ENCODE peak calls at places on chromosomes 4 and X, in four cellular contexts. Z, J, M and O are unnamed samples.

GRCh38 chrX:106168107-106168506 is at the start of gene PWWP3B:
- DNase-seq in J (no peak), M (no peak), Z (peak; percentile 6), O (no peak)

GRCh38 chr4:162360369-162361149 is 196.8 kb upstream of the FSTL5 start:
- DNase-seq in J (no peak), M (no peak), Z (no peak), O (no peak)

GRCh38 chr4:18593297-18594002 is 571.9 kb upstream of the LCORL start:
- DNase-seq in J (peak; percentile 63), M (peak; percentile 66), Z (peak; percentile 81), O (peak; percentile 71)

GRCh38 chr4:52376107-52376704 is 282.9 kb downstream of the USP46 start:
- DNase-seq in M (peak; percentile 45), J (peak; percentile 41), Z (peak; percentile 68), O (peak; percentile 48)

GRCh38 chrX:22081475-22082092 is 49.5 kb downstream of the PHEX start:
- DNase-seq in M (peak; percentile 18), J (peak; percentile 22), Z (peak; percentile 73), O (peak; percentile 47)

GRCh38 chr4:20462426-20463175 is 210.9 kb downstream of the SLIT2 start:
- DNase-seq in M (no peak), Z (peak; percentile 43), J (peak; percentile 20), O (no peak)

GRCh38 chr4:1961563-1961962 is 47.2 kb downstream of the NELFA start:
- DNase-seq in Z (no peak), M (no peak), J (no peak), O (no peak)

GRCh38 chrX:153969904-153970397 is 1.7 kb downstream of the HCFC1 start:
- DNase-seq in Z (peak; percentile 64), J (peak; percentile 59), M (no peak), O (peak; percentile 41)

GRCh38 chr4:54632537-54632936 is 25.2 kb upstream of the KIT start:
- DNase-seq in Z (no peak), M (no peak), J (no peak), O (no peak)

GRCh38 chr4:24686866-24687672 is 102.7 kb upstream of the DHX15 start:
- DNase-seq in Z (peak; percentile 6), J (peak; percentile 26), M (peak; percentile 17), O (peak; percentile 11)

GRCh38 chr4:184825394-184826314 is at the start of gene ACSL1:
- DNase-seq in Z (peak; percentile 66), J (peak; percentile 99), M (peak; percentile 39), O (peak; percentile 85)

GRCh38 chr4:183097251-183098079 is 1.6 kb upstream of the WWC2 start:
- DNase-seq in J (no peak), M (no peak), Z (peak; percentile 25), O (no peak)

GRCh38 chr4:151114986-151115385 is 15.6 kb downstream of the RPS3A start:
- DNase-seq in M (no peak), J (no peak), Z (peak; percentile 43), O (no peak)

GRCh38 chr4:186780291-186781031 is 56.8 kb upstream of the FAT1 start:
- DNase-seq in J (no peak), Z (no peak), M (no peak), O (no peak)

GRCh38 chr4:189773909-189774308 is 166.8 kb upstream of the FRG1 start:
- DNase-seq in Z (no peak), J (no peak), M (no peak), O (no peak)

GRCh38 chr4:140249351-140249750 is 95.4 kb upstream of the MAML3 start:
- DNase-seq in J (no peak), Z (peak; percentile 79), M (no peak), O (peak; percentile 18)

GRCh38 chr4:123260429-123261052 is 136.1 kb upstream of the SPRY1 start:
- DNase-seq in J (no peak), Z (no peak), M (no peak), O (no peak)

GRCh38 chr4:3803946-3804345 is 37.8 kb downstream of the ADRA2C start:
- DNase-seq in Z (no peak), M (no peak), J (no peak), O (no peak)

GRCh38 chrX:115494133-115494532 is 66.8 kb upstream of the PLS3 start:
- DNase-seq in Z (no peak), J (no peak), M (peak; percentile 7), O (no peak)

GRCh38 chr4:158938462-158939044 is 164.3 kb upstream of the RAPGEF2 start:
- DNase-seq in J (no peak), M (no peak), Z (peak; percentile 69), O (no peak)

GRCh38 chr4:137312257-137312656 is 220.0 kb downstream of the PCDH18 start:
- DNase-seq in J (no peak), Z (peak; percentile 70), M (no peak), O (no peak)

GRCh38 chrX:31580227-31580626 is 508.4 kb upstream of the FTHL17 start:
- DNase-seq in Z (no peak), J (no peak), M (no peak), O (no peak)

DNA sequence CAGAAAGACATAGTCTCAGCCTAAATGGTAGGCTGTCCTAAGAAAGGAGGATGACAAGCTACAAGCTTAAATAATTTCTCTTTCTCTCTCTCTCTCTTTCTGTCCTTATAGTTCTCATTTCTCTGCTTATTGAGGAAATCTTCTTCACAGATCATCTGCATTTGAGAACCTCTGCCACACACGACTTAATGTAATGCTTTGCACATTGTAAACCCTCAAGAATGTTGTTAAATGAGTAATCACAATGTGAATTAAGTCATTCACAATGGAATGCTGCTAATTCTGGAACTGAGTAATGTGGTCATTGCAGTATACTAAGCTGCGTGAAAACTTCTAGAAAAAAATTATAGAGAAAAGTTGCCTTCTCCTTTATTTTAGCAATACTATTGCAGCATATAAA is 508.9 kb upstream of the FTHL17 start:
- DNase-seq in M (no peak), Z (peak; percentile 19), J (no peak), O (no peak)
- H3K4me2 ChIP-seq in M (no peak overlapping the region), Z (peak overlapping the region; percentile 68), J (peak overlapping the region; percentile 2), O (no peak overlapping the region)

GRCh38 chr4:89299153-89299789 is 8.3 kb downstream of the GPRIN3 start:
- DNase-seq in M (no peak), J (no peak), Z (no peak), O (peak; percentile 62)

GRCh38 chr4:89300060-89300459 is 7.5 kb downstream of the GPRIN3 start:
- DNase-seq in J (no peak), Z (no peak), M (no peak), O (no peak)

GRCh38 chr4:89300490-89300889 is 7.1 kb downstream of the GPRIN3 start:
- DNase-seq in M (no peak), J (no peak), Z (no peak), O (no peak)

GRCh38 chr4:89298160-89298559 is 9.4 kb downstream of the GPRIN3 start:
- DNase-seq in Z (no peak), M (no peak), J (no peak), O (peak; percentile 90)

GRCh38 chr4:89298788-89299152 is 8.8 kb downstream of the GPRIN3 start:
- DNase-seq in J (no peak), Z (peak; percentile 43), M (no peak), O (peak; percentile 76)
- H3K4me3 ChIP-seq in J (no peak overlapping the region), Z (peak overlapping the region; percentile 22), M (no peak overlapping the region), O (peak overlapping the region; percentile 63)

GRCh38 chrX:630007-630921 is at the start of gene SHOX:
- DNase-seq in Z (no peak), M (no peak), J (no peak), O (no peak)
- H3K4me2 ChIP-seq in Z (no peak within 1 kb of the TSS), M (no peak within 1 kb of the TSS), J (no peak within 1 kb of the TSS), O (no peak within 1 kb of the TSS)

DNA sequence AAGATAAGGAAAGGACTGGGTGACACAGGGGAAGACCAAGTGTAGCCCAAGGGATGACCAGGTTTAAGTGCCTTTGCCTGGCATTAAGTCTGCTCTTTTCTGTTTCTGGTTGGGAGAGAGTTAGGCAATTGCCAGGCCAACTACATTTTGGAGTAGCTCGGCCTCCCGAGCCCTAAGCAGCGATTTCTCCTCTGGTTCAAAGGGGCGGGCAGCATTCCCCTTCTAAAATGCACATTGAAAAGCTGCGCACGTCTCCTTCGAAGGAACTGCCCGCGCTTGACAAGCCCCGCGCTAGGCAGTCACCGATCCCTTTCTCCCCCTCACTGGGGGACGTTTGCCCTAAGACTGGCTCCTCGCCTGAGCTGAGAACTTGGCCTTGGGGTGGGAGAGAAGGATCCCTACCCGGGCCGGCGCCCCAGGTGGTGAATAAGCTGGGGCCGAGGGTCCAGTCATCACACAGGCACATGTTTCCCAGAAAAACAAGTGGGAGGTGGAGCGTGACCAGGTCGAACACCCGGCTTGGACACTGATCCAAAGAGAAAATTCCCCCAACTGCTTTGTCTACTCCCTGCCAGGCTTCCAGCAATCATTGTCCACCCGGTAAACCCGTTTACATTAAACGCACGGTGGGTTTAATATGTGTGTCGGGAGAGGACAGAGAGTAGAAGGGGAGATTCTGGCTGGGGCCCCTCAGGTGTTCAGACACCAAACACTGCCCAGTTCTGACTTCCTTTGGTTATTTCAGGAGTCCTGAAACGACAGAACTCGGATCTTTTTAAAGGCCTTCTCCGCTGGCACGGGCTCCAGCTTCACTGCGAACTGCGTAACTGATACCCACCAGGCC is 4.0 kb downstream of the ARX start:
- DNase-seq in J (no peak), Z (no peak), M (no peak), O (no peak)
- H3K4me3 ChIP-seq in J (no peak overlapping the region), Z (no peak overlapping the region), M (no peak overlapping the region), O (no peak overlapping the region)

GRCh38 chr4:40190880-40191815 is 5.7 kb upstream of the RHOH start:
- DNase-seq in M (peak; percentile 75), J (no peak), Z (no peak), O (peak; percentile 73)

GRCh38 chr4:40195182-40196177 is 1.4 kb upstream of the RHOH start:
- DNase-seq in Z (no peak), M (no peak), J (no peak), O (peak; percentile 51)

GRCh38 chr4:40194602-40195161 is 2.1 kb upstream of the RHOH start:
- DNase-seq in Z (peak; percentile 52), M (peak; percentile 36), J (peak; percentile 23), O (peak; percentile 72)

GRCh38 chr4:40192286-40193017 is 4.4 kb upstream of the RHOH start:
- DNase-seq in M (peak; percentile 16), J (no peak), Z (no peak), O (peak; percentile 77)

GRCh38 chr4:40193018-40193571 is 3.7 kb upstream of the RHOH start:
- DNase-seq in M (peak; percentile 7), Z (no peak), J (no peak), O (peak; percentile 84)
- H3K4me2 ChIP-seq in M (peak overlapping the region; percentile 82), Z (no peak overlapping the region), J (no peak overlapping the region), O (peak overlapping the region; percentile 84)

DNA sequence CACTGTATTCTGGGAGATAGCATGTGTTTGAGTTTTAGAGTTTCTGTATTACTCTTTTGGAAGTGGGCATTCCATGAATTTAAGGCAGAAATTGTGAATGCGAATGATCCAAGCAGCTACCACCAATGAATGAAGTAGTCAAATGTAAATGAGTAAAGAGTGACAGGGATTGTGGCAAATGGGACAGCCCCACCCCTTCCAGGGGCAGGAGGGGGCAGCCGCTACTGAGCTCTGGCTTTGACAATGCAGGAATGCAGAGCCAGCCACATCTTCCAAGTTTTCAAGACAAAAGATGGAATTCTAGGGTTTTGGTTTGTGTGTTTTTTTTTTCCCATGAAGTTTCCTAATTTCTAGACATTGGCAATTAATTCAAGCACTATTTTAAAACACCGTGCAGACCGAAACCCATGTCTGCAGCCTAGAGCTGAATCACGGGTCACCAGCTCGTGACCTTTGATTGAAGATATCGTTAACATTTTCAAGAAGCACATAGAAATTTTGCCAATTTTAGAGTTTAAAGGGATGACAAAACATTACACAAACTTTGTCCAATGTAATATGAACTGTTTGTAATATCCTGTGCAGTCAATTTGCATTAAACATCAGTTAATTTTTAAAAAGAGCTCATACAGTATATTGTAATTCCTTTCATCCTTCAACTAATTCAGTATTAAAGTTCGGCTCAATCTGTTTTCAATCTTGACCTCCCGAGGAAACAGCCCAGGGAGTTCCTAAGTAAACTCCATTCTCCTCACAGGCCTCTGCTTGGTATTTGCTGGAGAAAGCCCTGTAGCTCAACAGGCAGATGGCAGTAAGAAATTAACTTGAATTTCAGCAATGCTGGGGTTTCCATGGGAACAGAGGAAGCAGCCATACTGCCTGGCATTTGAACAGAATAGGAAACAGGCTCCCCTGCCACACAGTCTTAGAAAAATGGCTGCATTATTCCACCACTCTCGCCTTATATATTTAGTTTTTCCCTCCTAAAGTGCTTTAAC is 83.4 kb downstream of the UCHL1 start:
- DNase-seq in J (peak; percentile 70), Z (peak; percentile 90), M (no peak), O (no peak)
- H3K4me3 ChIP-seq in J (no peak overlapping the region), Z (no peak overlapping the region), M (no peak overlapping the region), O (no peak overlapping the region)